ENCODE peak calls at places on chromosomes 3 and 15, in eight cellular contexts. Z, I, Y, S, C, H, F and W are unnamed samples.

GRCh38 chr15:35876762-35877161 is 330.8 kb upstream of the DPH6 start:
- DNase-seq in Z (no peak), I (no peak), Y (no peak), S (no peak), C (no peak), H (no peak), F (no peak), W (peak; percentile 6)

GRCh38 chr15:51814616-51815015 is 14.8 kb upstream of the TMOD3 start:
- DNase-seq in Z (no peak), I (no peak), Y (no peak), S (no peak), C (no peak), H (no peak), F (no peak), W (no peak)

GRCh38 chr3:125165189-125165947 is 47.2 kb downstream of the SLC12A8 start:
- DNase-seq in Z (no peak), I (peak; percentile 65), Y (no peak), S (peak; percentile 61), C (peak; percentile 50), H (peak; percentile 53), F (no peak), W (peak; percentile 95)

GRCh38 chr3:191260431-191261303 is 61.6 kb downstream of the OSTN start:
- DNase-seq in Z (no peak), I (no peak), Y (no peak), S (no peak), C (no peak), H (no peak), F (no peak), W (no peak)

GRCh38 chr3:174243194-174243593 is 615.9 kb upstream of the NAALADL2 start:
- DNase-seq in Z (no peak), I (no peak), Y (no peak), S (no peak), C (no peak), H (no peak), F (no peak), W (peak; percentile 60)

GRCh38 chr3:169604568-169604967 is 58.9 kb downstream of the MECOM start:
- DNase-seq in Z (no peak), I (no peak), Y (no peak), S (no peak), C (no peak), H (no peak), F (no peak), W (no peak)

GRCh38 chr15:77251662-77252061 is 168.2 kb downstream of the PEAK1 start:
- DNase-seq in Z (no peak), I (no peak), Y (no peak), S (no peak), C (no peak), H (no peak), F (no peak), W (no peak)

GRCh38 chr3:190731596-190731995 is 130.9 kb downstream of the GMNC start:
- DNase-seq in Z (no peak), I (no peak), Y (no peak), S (no peak), C (no peak), H (no peak), F (no peak), W (no peak)

GRCh38 chr3:120838441-120839091 is 69.4 kb upstream of the STXBP5L start:
- DNase-seq in Z (no peak), I (peak; percentile 10), Y (no peak), S (no peak), C (no peak), H (no peak), F (no peak), W (no peak)

GRCh38 chr3:153903430-153903829 is 217.8 kb upstream of the ARHGEF26 start:
- DNase-seq in Z (no peak), I (no peak), Y (no peak), S (no peak), C (no peak), H (no peak), F (no peak), W (no peak)

GRCh38 chr15:85329561-85330421 is 50.6 kb upstream of the AKAP13 start:
- DNase-seq in Z (peak; percentile 57), I (no peak), Y (peak; percentile 56), S (peak; percentile 31), C (peak; percentile 29), H (peak; percentile 47), F (no peak), W (peak; percentile 63)

GRCh38 chr15:58398643-58399042 is 33.1 kb upstream of the LIPC start:
- DNase-seq in Z (no peak), I (peak; percentile 60), Y (no peak), S (no peak), C (no peak), H (no peak), F (no peak), W (no peak)

GRCh38 chr3:149806171-149806778 is 6.7 kb upstream of the RNF13 start:
- DNase-seq in Z (no peak), I (no peak), Y (no peak), S (no peak), C (no peak), H (no peak), F (no peak), W (no peak)

GRCh38 chr3:179971280-179971679 is 65.5 kb downstream of the PEX5L start:
- DNase-seq in Z (no peak), I (no peak), Y (no peak), S (no peak), C (no peak), H (no peak), F (no peak), W (no peak)

GRCh38 chr15:48392356-48392755 is 61.1 kb downstream of the DUT start:
- DNase-seq in Z (no peak), I (peak; percentile 56), Y (no peak), S (peak; percentile 88), C (peak; percentile 20), H (peak; percentile 36), F (no peak), W (peak; percentile 22)

GRCh38 chr15:45402955-45403892 is 24.9 kb upstream of the GATM start:
- DNase-seq in Z (peak; percentile 67), I (peak; percentile 60), Y (no peak), S (no peak), C (peak; percentile 37), H (peak; percentile 25), F (peak; percentile 23), W (peak; percentile 91)

GRCh38 chr3:135082706-135083105 is 287.6 kb downstream of the EPHB1 start:
- DNase-seq in Z (no peak), I (peak; percentile 37), Y (no peak), S (no peak), C (no peak), H (no peak), F (no peak), W (no peak)

GRCh38 chr3:114227076-114227475 is 10.3 kb downstream of the ZNF80 start:
- DNase-seq in Z (no peak), I (peak; percentile 57), Y (no peak), S (no peak), C (no peak), H (no peak), F (no peak), W (no peak)

GRCh38 chr3:43144811-43145490 is 39.1 kb upstream of the POMGNT2 start:
- DNase-seq in Z (no peak), I (no peak), Y (no peak), S (no peak), C (no peak), H (no peak), F (no peak), W (no peak)

GRCh38 chr3:147396709-147397046 is 9.7 kb downstream of the ZIC4 start:
- DNase-seq in Z (no peak), I (no peak), Y (no peak), S (no peak), C (no peak), H (no peak), F (no peak), W (no peak)
- H3K27me3 ChIP-seq in Z (peaks cover 50% of the 10 kb centered on the region), I (peaks cover 46% of the 10 kb centered on the region), Y (peaks cover 43% of the 10 kb centered on the region), S (peaks cover 94% of the 10 kb centered on the region), C (peaks cover 100% of the 10 kb centered on the region), H (peaks cover 100% of the 10 kb centered on the region), F (peaks cover 8% of the 10 kb centered on the region), W (peaks cover 89% of the 10 kb centered on the region)

GRCh38 chr3:158107508-158108095 is 1.4 kb upstream of the SHOX2 start:
- DNase-seq in Z (no peak), I (no peak), Y (no peak), S (no peak), C (no peak), H (no peak), F (no peak), W (no peak)
- H3K4me3 ChIP-seq in Z (no peak overlapping the region), I (no peak overlapping the region), Y (peak overlapping the region; percentile 63), S (peak overlapping the region; percentile 84), C (no peak overlapping the region), H (no peak overlapping the region), F (no peak overlapping the region), W (peak overlapping the region; percentile 84)

DNA sequence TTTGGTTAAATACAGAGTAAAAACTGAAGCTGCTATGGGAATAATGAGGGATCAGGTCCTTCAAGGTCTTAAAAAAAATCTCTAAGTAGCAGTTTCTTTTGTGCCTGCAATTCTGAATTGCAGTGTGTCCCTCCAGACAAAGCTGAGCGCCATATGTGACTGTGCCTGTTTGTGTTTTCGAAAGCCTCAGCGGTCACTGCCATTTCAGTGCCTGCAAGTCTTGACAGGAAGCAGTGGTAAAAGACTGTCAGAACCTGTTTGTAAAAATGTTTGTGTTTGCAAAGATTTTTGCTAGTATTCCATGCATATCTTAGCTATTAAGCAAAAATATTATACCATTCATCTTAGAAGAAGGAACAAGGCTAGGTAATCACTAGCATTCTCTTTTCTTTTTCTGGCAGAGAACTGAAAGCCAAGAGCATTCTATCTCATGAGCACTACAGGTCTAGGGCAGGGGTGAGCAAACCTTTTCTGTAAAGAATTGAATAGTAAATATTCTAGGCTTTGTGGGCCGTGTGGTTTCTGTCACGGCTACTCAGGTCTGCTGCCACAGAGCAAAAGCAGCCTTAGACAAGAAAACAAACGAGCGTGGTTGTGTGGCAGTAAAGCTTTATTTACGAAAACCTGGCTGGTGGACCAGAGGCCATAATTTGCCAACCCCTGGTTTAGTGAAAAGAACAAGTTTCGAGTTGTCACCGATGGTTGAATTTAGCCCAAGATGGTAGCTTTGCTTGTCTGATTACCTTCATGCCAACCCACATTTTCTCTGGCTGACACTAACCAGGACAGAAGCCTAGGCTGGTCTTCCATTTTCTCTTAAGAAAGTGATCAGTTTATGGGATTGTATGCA is 134.4 kb downstream of the CACNA1D start:
- DNase-seq in Z (no peak), I (peak; percentile 22), Y (no peak), S (no peak), C (no peak), H (no peak), F (no peak), W (no peak)
- H3K27me3 ChIP-seq in Z (no peaks in the 10 kb centered on the region), I (no peaks in the 10 kb centered on the region), Y (peaks cover 16% of the 10 kb centered on the region), S (peaks cover 6% of the 10 kb centered on the region), C (peaks cover 7% of the 10 kb centered on the region), H (peaks cover 40% of the 10 kb centered on the region), F (no peaks in the 10 kb centered on the region), W (no peaks in the 10 kb centered on the region)

GRCh38 chr3:4986175-4986610 is 7.0 kb downstream of the BHLHE40 start:
- DNase-seq in Z (no peak), I (peak; percentile 41), Y (no peak), S (no peak), C (no peak), H (no peak), F (no peak), W (peak; percentile 86)

GRCh38 chr3:4986611-4987373 is 7.6 kb downstream of the BHLHE40 start:
- DNase-seq in Z (peak; percentile 97), I (peak; percentile 99), Y (no peak), S (peak; percentile 96), C (peak; percentile 97), H (peak; percentile 97), F (peak; percentile 60), W (peak; percentile 93)

GRCh38 chr3:4989649-4989966 is 10.4 kb downstream of the BHLHE40 start:
- DNase-seq in Z (no peak), I (no peak), Y (no peak), S (no peak), C (no peak), H (no peak), F (no peak), W (no peak)

GRCh38 chr3:4988815-4989648 is 9.8 kb downstream of the BHLHE40 start:
- DNase-seq in Z (no peak), I (no peak), Y (no peak), S (peak; percentile 75), C (no peak), H (peak; percentile 50), F (no peak), W (no peak)

GRCh38 chr3:4987374-4988296 is 8.4 kb downstream of the BHLHE40 start:
- DNase-seq in Z (no peak), I (no peak), Y (no peak), S (no peak), C (no peak), H (no peak), F (no peak), W (no peak)
- H3K4me3 ChIP-seq in Z (peak overlapping the region; percentile 47), I (no peak overlapping the region), Y (peak overlapping the region; percentile 55), S (peak overlapping the region; percentile 44), C (no peak overlapping the region), H (peak overlapping the region; percentile 98), F (peak overlapping the region; percentile 52), W (peak overlapping the region; percentile 68)